ENCODE peak calls at places on chromosomes 2 and 18, in seven cellular contexts. One of them, this sample, is unnamed.

GRCh38 chr2:224934542-224935188 is 107.6 kb downstream of the DOCK10 start:
- DNase-seq in thoracic aorta: no peak
- DNase-seq in endodermal cell: peak
- DNase-seq in brain microvascular endothelial cell: no peak
- DNase-seq in GM23338: peak
- DNase-seq in epithelial cell of esophagus: no peak
- DNase-seq in fibroblast of lung: peak
- DNase-seq in this sample: no peak

GRCh38 chr18:48123324-48123723 is 192.9 kb upstream of the SMAD2 start:
- DNase-seq in thoracic aorta: no peak
- DNase-seq in endodermal cell: peak
- DNase-seq in brain microvascular endothelial cell: no peak
- DNase-seq in GM23338: no peak
- DNase-seq in epithelial cell of esophagus: no peak
- DNase-seq in fibroblast of lung: no peak
- DNase-seq in this sample: no peak

GRCh38 chr2:122491011-122491410 is 735.6 kb downstream of the TSN start:
- DNase-seq in thoracic aorta: no peak
- DNase-seq in endodermal cell: no peak
- DNase-seq in brain microvascular endothelial cell: no peak
- DNase-seq in GM23338: no peak
- DNase-seq in epithelial cell of esophagus: peak
- DNase-seq in fibroblast of lung: no peak
- DNase-seq in this sample: no peak

GRCh38 chr2:119252186-119253113 is 28.8 kb downstream of the STEAP3 start:
- DNase-seq in thoracic aorta: no peak
- DNase-seq in endodermal cell: peak
- DNase-seq in brain microvascular endothelial cell: peak
- DNase-seq in GM23338: no peak
- DNase-seq in epithelial cell of esophagus: peak
- DNase-seq in fibroblast of lung: peak
- DNase-seq in this sample: no peak

GRCh38 chr2:19738707-19739106 is 163.1 kb downstream of the TTC32 start:
- DNase-seq in thoracic aorta: no peak
- DNase-seq in endodermal cell: no peak
- DNase-seq in brain microvascular endothelial cell: peak
- DNase-seq in GM23338: no peak
- DNase-seq in epithelial cell of esophagus: no peak
- DNase-seq in fibroblast of lung: peak
- DNase-seq in this sample: no peak

GRCh38 chr2:16739778-16740581 is 74.3 kb upstream of the CYRIA start:
- DNase-seq in thoracic aorta: no peak
- DNase-seq in endodermal cell: no peak
- DNase-seq in brain microvascular endothelial cell: no peak
- DNase-seq in GM23338: no peak
- DNase-seq in epithelial cell of esophagus: peak
- DNase-seq in fibroblast of lung: no peak
- DNase-seq in this sample: no peak

GRCh38 chr2:223010641-223011040 is 41.3 kb upstream of the KCNE4 start:
- DNase-seq in thoracic aorta: no peak
- DNase-seq in endodermal cell: no peak
- DNase-seq in brain microvascular endothelial cell: peak
- DNase-seq in GM23338: no peak
- DNase-seq in epithelial cell of esophagus: peak
- DNase-seq in fibroblast of lung: peak
- DNase-seq in this sample: no peak

GRCh38 chr2:40164736-40165502 is 287.0 kb downstream of the SLC8A1 start:
- DNase-seq in thoracic aorta: no peak
- DNase-seq in endodermal cell: no peak
- DNase-seq in brain microvascular endothelial cell: no peak
- DNase-seq in GM23338: no peak
- DNase-seq in epithelial cell of esophagus: no peak
- DNase-seq in fibroblast of lung: peak
- DNase-seq in this sample: no peak

GRCh38 chr2:240571314-240571973 is 3.2 kb downstream of the RNPEPL1 start:
- DNase-seq in thoracic aorta: no peak
- DNase-seq in endodermal cell: no peak
- DNase-seq in brain microvascular endothelial cell: no peak
- DNase-seq in GM23338: no peak
- DNase-seq in epithelial cell of esophagus: no peak
- DNase-seq in fibroblast of lung: no peak
- DNase-seq in this sample: peak

GRCh38 chr2:217118559-217118958 is 258.7 kb upstream of the TNP1 start:
- DNase-seq in thoracic aorta: no peak
- DNase-seq in endodermal cell: no peak
- DNase-seq in brain microvascular endothelial cell: no peak
- DNase-seq in GM23338: no peak
- DNase-seq in epithelial cell of esophagus: no peak
- DNase-seq in fibroblast of lung: no peak
- DNase-seq in this sample: no peak

GRCh38 chr18:35029103-35029502 is 12.1 kb upstream of the MAPRE2 start:
- DNase-seq in thoracic aorta: no peak
- DNase-seq in endodermal cell: no peak
- DNase-seq in brain microvascular endothelial cell: peak
- DNase-seq in GM23338: no peak
- DNase-seq in epithelial cell of esophagus: no peak
- DNase-seq in fibroblast of lung: peak
- DNase-seq in this sample: no peak

GRCh38 chr2:113707106-113707505 is 49.3 kb downstream of the SLC35F5 start:
- DNase-seq in thoracic aorta: no peak
- DNase-seq in endodermal cell: no peak
- DNase-seq in brain microvascular endothelial cell: no peak
- DNase-seq in GM23338: no peak
- DNase-seq in epithelial cell of esophagus: peak
- DNase-seq in fibroblast of lung: peak
- DNase-seq in this sample: no peak

GRCh38 chr2:171348056-171348455 is 85.7 kb downstream of the METTL8 start:
- DNase-seq in thoracic aorta: no peak
- DNase-seq in endodermal cell: no peak
- DNase-seq in brain microvascular endothelial cell: no peak
- DNase-seq in GM23338: no peak
- DNase-seq in epithelial cell of esophagus: no peak
- DNase-seq in fibroblast of lung: no peak
- DNase-seq in this sample: no peak

GRCh38 chr2:106956879-106957278 is 70.9 kb upstream of the ST6GAL2 start:
- DNase-seq in thoracic aorta: no peak
- DNase-seq in endodermal cell: no peak
- DNase-seq in brain microvascular endothelial cell: peak
- DNase-seq in GM23338: peak
- DNase-seq in epithelial cell of esophagus: no peak
- DNase-seq in fibroblast of lung: peak
- DNase-seq in this sample: no peak

GRCh38 chr2:98039085-98039756 is 43.5 kb upstream of the TMEM131 start:
- DNase-seq in thoracic aorta: no peak
- DNase-seq in endodermal cell: no peak
- DNase-seq in brain microvascular endothelial cell: no peak
- DNase-seq in GM23338: no peak
- DNase-seq in epithelial cell of esophagus: no peak
- DNase-seq in fibroblast of lung: no peak
- DNase-seq in this sample: no peak

GRCh38 chr2:227849906-227850305 is 21.5 kb upstream of the DAW1 start:
- DNase-seq in thoracic aorta: no peak
- DNase-seq in endodermal cell: no peak
- DNase-seq in brain microvascular endothelial cell: no peak
- DNase-seq in GM23338: no peak
- DNase-seq in epithelial cell of esophagus: peak
- DNase-seq in fibroblast of lung: no peak
- DNase-seq in this sample: no peak

DNA sequence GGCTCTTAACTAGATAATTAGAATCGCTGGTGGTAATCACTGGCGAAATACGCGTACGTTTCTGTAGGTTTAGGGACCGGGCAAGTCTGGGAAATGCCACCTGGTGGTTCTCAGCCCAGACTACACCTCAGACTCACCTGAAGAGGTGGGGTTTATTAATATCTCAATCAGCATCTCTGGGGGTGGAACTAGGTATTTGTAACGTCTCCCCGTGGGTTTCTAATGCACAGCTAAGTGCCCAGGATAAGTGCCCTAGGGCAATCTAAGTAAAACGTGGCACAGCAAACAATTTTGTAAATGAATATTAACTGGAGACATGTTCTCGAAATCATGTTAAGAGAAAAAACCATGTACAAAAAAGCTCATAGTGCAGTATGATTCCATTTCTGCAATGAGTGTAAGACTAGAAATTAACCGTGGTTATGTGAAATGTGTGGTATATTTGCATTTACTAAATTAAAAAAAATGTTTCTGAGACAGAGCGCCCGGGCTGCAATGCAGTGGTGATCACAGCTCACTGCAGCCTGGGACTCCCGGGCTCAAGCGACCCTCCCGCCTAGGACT is 760 bp upstream of the CNOT11 start:
- DNase-seq in thoracic aorta: no peak
- DNase-seq in endodermal cell: peak
- DNase-seq in brain microvascular endothelial cell: no peak
- DNase-seq in GM23338: peak
- DNase-seq in epithelial cell of esophagus: peak
- DNase-seq in fibroblast of lung: no peak
- DNase-seq in this sample: no peak
- TF ChIP-seq CTCF in thoracic aorta: peak
- TF ChIP-seq CTCF in endodermal cell: peak
- TF ChIP-seq CTCF in brain microvascular endothelial cell: peak
- TF ChIP-seq CTCF in GM23338: peak
- TF ChIP-seq CTCF in epithelial cell of esophagus: peak
- TF ChIP-seq CTCF in fibroblast of lung: no peak
- TF ChIP-seq CTCF in this sample: peak

DNA sequence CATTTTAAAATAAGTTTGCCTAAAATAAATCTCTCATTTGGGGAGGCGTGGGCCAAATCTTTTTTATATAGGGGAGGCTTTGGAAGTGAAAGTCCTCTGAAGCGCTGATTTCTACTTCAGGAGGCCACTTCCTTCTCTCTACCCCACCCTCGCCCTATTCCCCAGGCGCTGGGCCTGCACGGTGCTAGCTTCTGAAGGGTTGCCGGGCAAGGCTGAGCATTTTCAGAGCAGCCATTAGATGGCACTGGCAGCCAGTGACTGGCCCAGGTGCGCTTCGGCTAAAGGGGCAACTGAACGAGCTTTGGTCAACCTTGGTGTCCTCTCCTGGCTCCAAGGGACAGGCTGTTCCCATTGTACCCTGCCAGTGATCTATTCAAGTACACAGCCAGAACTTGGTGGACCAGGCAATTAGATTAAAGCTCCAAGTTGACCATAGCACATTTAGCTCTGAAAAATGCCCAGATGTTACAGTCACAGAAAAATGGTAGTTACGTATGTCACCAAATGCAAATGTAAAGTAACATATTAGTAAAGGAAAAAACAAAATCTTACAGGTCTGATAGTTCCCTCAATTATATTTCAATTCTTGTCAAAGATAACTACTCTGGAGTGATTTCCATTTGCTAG is 2.3 kb downstream of the POMC start:
- DNase-seq in thoracic aorta: no peak
- DNase-seq in endodermal cell: peak
- DNase-seq in brain microvascular endothelial cell: no peak
- DNase-seq in GM23338: peak
- DNase-seq in epithelial cell of esophagus: peak
- DNase-seq in fibroblast of lung: no peak
- DNase-seq in this sample: no peak
- TF ChIP-seq CTCF in thoracic aorta: no peak
- TF ChIP-seq CTCF in endodermal cell: peak
- TF ChIP-seq CTCF in brain microvascular endothelial cell: peak
- TF ChIP-seq CTCF in GM23338: peak
- TF ChIP-seq CTCF in epithelial cell of esophagus: peak
- TF ChIP-seq CTCF in fibroblast of lung: no peak
- TF ChIP-seq CTCF in this sample: peak

DNA sequence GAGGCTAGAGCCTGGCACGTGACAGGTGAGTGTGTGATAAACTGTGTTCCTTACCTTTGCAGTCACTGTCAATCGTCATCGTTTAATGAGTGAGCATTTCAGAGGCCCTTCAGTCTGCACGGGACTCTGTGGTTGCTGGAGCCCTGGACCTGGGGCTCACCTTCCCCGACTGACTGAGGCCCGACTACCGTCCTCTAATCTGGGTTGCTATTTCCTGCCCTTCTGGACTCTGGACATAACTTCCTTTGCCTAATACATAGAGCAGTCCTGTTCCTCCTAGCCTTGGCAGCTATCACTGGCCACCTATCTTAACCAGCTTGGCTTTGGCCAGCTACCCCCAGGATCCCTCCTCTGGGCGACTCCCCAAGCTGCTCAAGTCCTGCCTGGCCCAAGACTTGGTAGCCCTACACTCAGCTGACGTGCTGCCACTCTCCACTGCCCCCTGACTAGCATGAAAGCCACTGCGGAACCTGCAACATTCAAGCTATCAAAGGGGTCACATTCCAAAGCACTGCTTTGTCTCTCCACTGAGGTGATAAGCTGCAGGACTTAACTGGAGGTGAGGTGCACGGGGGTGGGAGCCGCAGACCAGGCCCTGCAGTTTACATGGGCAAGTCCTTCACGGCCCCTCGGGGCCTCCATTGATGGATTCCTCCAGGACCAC is 11.1 kb upstream of the RAB17 start:
- DNase-seq in thoracic aorta: no peak
- DNase-seq in endodermal cell: peak
- DNase-seq in brain microvascular endothelial cell: no peak
- DNase-seq in GM23338: peak
- DNase-seq in epithelial cell of esophagus: no peak
- DNase-seq in fibroblast of lung: no peak
- DNase-seq in this sample: no peak
- TF ChIP-seq CTCF in thoracic aorta: no peak
- TF ChIP-seq CTCF in endodermal cell: peak
- TF ChIP-seq CTCF in brain microvascular endothelial cell: peak
- TF ChIP-seq CTCF in GM23338: peak
- TF ChIP-seq CTCF in epithelial cell of esophagus: no peak
- TF ChIP-seq CTCF in fibroblast of lung: no peak
- TF ChIP-seq CTCF in this sample: peak

DNA sequence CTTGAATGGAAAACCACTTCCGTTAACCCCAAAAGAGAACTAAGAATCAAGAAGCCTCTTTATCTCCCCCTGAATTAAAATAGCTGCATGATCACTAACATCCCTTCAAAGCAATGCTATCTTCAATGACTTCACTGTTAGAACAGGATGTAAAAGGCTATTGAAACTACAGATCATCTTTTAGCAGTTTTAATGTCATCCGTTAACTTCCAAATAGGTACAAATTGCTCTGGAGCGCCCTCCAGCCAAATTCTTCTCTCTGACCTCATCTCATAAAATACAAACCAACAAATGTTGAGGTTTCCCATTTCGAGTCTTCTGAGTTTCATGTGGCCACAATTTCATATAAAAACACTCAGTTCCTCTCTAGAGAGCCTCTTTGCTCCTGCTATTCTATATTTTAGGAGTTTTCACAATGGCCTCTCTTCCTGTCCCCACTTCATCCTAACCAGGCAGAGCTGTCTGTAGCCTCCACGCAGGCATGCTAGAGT is 38.0 kb downstream of the B4GALT6 start:
- DNase-seq in thoracic aorta: no peak
- DNase-seq in endodermal cell: no peak
- DNase-seq in brain microvascular endothelial cell: no peak
- DNase-seq in GM23338: no peak
- DNase-seq in epithelial cell of esophagus: no peak
- DNase-seq in fibroblast of lung: no peak
- DNase-seq in this sample: no peak
- TF ChIP-seq CTCF in thoracic aorta: no peak
- TF ChIP-seq CTCF in endodermal cell: no peak
- TF ChIP-seq CTCF in brain microvascular endothelial cell: no peak
- TF ChIP-seq CTCF in GM23338: peak
- TF ChIP-seq CTCF in epithelial cell of esophagus: no peak
- TF ChIP-seq CTCF in fibroblast of lung: no peak
- TF ChIP-seq CTCF in this sample: no peak

GRCh38 chr2:69567157-69567908 is 76.2 kb downstream of the AAK1 start:
- DNase-seq in thoracic aorta: no peak
- DNase-seq in endodermal cell: no peak
- DNase-seq in brain microvascular endothelial cell: peak
- DNase-seq in GM23338: no peak
- DNase-seq in epithelial cell of esophagus: peak
- DNase-seq in fibroblast of lung: peak
- DNase-seq in this sample: no peak
- TF ChIP-seq CTCF in thoracic aorta: no peak
- TF ChIP-seq CTCF in endodermal cell: no peak
- TF ChIP-seq CTCF in brain microvascular endothelial cell: peak
- TF ChIP-seq CTCF in GM23338: no peak
- TF ChIP-seq CTCF in epithelial cell of esophagus: no peak
- TF ChIP-seq CTCF in fibroblast of lung: no peak
- TF ChIP-seq CTCF in this sample: no peak

GRCh38 chr2:219574509-219575311 is 2.6 kb downstream of the INHA start:
- DNase-seq in thoracic aorta: no peak
- DNase-seq in endodermal cell: no peak
- DNase-seq in brain microvascular endothelial cell: no peak
- DNase-seq in GM23338: no peak
- DNase-seq in epithelial cell of esophagus: no peak
- DNase-seq in fibroblast of lung: no peak
- DNase-seq in this sample: no peak
- TF ChIP-seq CTCF in thoracic aorta: no peak
- TF ChIP-seq CTCF in endodermal cell: no peak
- TF ChIP-seq CTCF in brain microvascular endothelial cell: no peak
- TF ChIP-seq CTCF in GM23338: no peak
- TF ChIP-seq CTCF in epithelial cell of esophagus: no peak
- TF ChIP-seq CTCF in fibroblast of lung: no peak
- TF ChIP-seq CTCF in this sample: no peak